ENCODE peak calls at places on chromosomes 12 and 14, in four cellular contexts. K is brain microvascular endothelial cell, G is lower leg skin, L is WTC11. N is an unnamed sample.

GRCh38 chr12:89263153-89263552 is 89.1 kb downstream of the DUSP6 start:
- DNase-seq in K (no peak), G (no peak), L (no peak), N (no peak)

GRCh38 chr12:131021142-131021541 is 67.4 kb downstream of the ADGRD1 start:
- DNase-seq in K (no peak), G (no peak), L (no peak), N (no peak)

GRCh38 chr12:117875652-117876491 is 92.9 kb downstream of the KSR2 start:
- DNase-seq in K (peak; percentile 45), G (no peak), L (peak; percentile 86), N (no peak)

GRCh38 chr12:55472297-55472696 is 2.4 kb upstream of the OR6C70 start:
- DNase-seq in K (no peak), G (no peak), L (no peak), N (no peak)

GRCh38 chr12:89244536-89244935 is 107.8 kb downstream of the DUSP6 start:
- DNase-seq in K (no peak), G (no peak), L (no peak), N (no peak)

GRCh38 chr14:88590173-88590572 is 27.3 kb downstream of the ZC3H14 start:
- DNase-seq in K (peak; percentile 43), G (no peak), L (no peak), N (no peak)

GRCh38 chr12:74391283-74391682 is 146.4 kb upstream of the ATXN7L3B start:
- DNase-seq in K (no peak), G (no peak), L (no peak), N (no peak)

GRCh38 chr14:53384536-53384935 is 231.4 kb upstream of the DDHD1 start:
- DNase-seq in K (no peak), G (no peak), L (no peak), N (no peak)

GRCh38 chr14:55532645-55533309 is 47.2 kb upstream of the KTN1 start:
- DNase-seq in K (no peak), G (no peak), L (no peak), N (no peak)

GRCh38 chr12:2960996-2961616 is 1.9 kb downstream of the TEAD4 start:
- DNase-seq in K (no peak), G (no peak), L (no peak), N (no peak)

GRCh38 chr12:124110372-124110883 is 137.4 kb downstream of the ZNF664 start:
- DNase-seq in K (no peak), G (no peak), L (no peak), N (no peak)

GRCh38 chr12:114921796-114922195 is 237.8 kb upstream of the TBX3 start:
- DNase-seq in K (no peak), G (no peak), L (no peak), N (no peak)

GRCh38 chr12:57622293-57623245 is 10.4 kb downstream of the B4GALNT1 start:
- DNase-seq in K (no peak), G (no peak), L (no peak), N (no peak)

GRCh38 chr12:29962276-29963035 is 178.7 kb upstream of the TMTC1 start:
- DNase-seq in K (no peak), G (no peak), L (no peak), N (no peak)

GRCh38 chr12:112380663-112381420 is 1.4 kb downstream of the HECTD4 start:
- DNase-seq in K (no peak), G (no peak), L (peak; percentile 36), N (peak; percentile 16)

GRCh38 chr12:102659200-102659911 is 179.0 kb upstream of the IGF1 start:
- DNase-seq in K (no peak), G (no peak), L (no peak), N (no peak)

GRCh38 chr12:115194448-115194847 is 510.5 kb upstream of the TBX3 start:
- DNase-seq in K (no peak), G (no peak), L (no peak), N (no peak)

DNA sequence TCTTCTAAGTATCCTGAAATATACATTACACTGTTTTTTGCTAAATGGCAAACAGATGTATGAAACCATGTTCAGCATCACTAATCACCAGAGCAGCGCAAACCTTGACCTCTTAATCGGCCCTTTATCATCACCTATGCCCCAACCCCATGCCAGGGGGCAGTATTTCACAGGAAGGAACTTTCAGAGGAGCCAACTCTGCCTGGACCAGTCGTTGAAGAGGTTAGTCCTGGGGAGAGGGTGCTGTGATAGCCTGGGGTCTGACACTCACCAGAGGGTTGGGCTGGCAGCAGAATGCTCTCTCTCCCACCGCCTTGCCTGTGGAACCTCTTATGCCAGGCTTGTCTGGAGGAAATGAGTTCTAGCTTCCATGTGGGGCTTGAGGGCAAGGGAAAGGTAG is 411.7 kb downstream of the TMEM117 start:
- DNase-seq in K (no peak), G (no peak), L (peak; percentile 54), N (no peak)
- TF ChIP-seq CTCF in K (no peak), G (no peak), L (peak; percentile 47), N (no peak)

GRCh38 chr14:93079321-93079720 is 36.4 kb downstream of the ITPK1 start:
- DNase-seq in K (no peak), G (no peak), L (no peak), N (no peak)
- TF ChIP-seq CTCF in K (peak; percentile 24), G (no peak), L (no peak), N (no peak)

DNA sequence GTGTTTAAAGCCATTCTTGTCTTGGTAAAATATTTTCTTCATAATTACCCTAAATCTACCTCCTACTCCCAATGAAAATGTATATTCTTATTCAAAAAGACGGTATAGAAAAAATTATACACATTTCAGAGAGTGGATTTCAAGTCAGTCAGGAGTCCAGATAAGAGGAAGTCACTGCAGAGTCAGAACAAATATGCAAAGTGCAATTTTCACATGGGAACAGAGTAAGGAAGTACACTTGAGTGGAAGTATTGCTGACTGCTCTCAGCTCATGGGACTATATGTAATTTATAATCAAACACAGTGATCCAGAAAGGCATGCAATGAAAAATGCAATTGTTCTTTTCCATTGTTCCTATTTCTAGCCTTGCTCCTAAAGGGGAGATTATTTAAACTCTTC is 1128.0 kb downstream of the AACS start:
- DNase-seq in K (no peak), G (no peak), L (no peak), N (no peak)
- TF ChIP-seq CTCF in K (no peak), G (no peak), L (no peak), N (no peak)

DNA sequence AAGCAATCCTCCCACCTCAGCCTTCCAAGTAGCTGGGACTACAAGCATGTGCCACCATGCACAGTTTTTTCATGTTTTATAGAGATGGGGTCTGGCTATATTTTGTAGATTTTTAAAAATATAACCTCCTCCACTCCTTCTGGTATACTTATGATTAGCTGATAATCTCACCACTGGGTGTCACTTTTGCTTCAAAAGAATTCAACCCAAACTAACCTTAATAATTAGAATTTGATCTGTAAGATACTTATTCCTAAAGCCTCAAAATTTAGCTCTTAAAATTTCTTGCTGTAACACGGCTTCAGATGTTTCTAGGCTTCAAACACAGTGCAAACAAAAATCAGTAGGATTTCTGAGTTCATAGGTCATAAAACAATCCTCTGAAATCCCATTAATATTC is 130.3 kb downstream of the CEP83 start:
- DNase-seq in K (no peak), G (no peak), L (no peak), N (no peak)
- TF ChIP-seq CTCF in K (no peak), G (no peak), L (no peak), N (no peak)

GRCh38 chr12:48106574-48107251 is 834 bp upstream of the SENP1 start:
- DNase-seq in K (no peak), G (no peak), L (no peak), N (no peak)

GRCh38 chr12:48104531-48104930 is 1.3 kb downstream of the SENP1 start:
- DNase-seq in K (no peak), G (no peak), L (no peak), N (no peak)

GRCh38 chr12:48107252-48107613 is 1.4 kb upstream of the SENP1 start:
- DNase-seq in K (no peak), G (no peak), L (no peak), N (no peak)

GRCh38 chr12:48105321-48105866 is 485 bp downstream of the SENP1 start:
- DNase-seq in K (peak; percentile 7), G (peak; percentile 16), L (no peak), N (no peak)

DNA sequence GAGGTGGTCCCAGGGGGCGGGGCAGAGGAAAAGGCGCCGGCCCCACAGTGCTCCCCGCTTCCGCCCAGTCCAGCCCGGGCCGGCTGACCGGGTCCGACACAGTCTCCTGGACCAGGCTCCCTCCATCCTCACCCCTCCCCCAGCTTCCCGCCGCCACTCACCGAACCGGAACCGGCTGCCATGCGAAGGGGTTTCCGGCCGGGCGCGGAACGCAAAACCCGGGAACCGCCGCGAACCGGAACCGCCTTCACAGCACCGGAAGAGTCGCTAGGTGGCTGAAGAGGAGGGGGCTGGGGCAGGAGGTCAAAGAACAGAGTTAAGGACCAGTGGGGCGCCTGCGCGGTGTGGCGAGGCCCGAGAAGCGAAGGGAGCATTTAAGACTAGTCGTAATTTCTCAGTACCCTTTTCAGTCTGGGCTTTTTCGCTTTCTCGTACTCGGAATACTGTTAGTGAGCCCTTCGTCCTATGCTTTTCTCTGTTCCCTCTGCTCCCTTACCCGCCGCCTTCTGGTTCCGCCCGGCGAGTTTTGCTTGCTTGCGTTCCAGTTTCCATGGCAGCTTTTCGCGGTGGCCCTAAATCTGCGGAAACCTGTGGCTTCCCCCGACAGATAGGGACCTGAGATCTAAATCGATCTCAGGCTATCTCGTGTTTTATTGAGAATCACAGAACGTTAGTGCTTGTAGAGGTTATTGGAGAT is at the start of gene SENP1:
- DNase-seq in K (peak; percentile 78), G (peak; percentile 79), L (peak; percentile 93), N (peak; percentile 87)
- TF ChIP-seq CTCF in K (peak; percentile 26), G (no peak), L (no peak), N (no peak)

DNA sequence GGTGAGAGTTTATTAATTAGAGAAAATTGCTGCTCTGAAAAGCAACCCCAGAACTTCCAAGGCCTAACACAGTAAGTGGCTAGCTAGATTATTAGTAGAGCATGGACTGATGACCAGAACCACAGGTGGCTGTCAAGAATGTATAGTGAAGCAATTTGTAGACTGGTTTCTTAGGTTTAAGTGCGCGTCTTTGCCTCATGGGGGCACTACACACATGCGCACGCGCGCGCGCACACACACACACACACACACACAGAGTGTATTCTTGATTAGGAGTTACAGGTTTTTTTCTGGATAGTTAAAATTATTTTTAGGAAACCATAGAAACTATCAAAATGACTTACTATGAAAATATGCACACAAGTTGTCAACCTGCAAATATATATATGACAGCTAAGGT is 66.5 kb downstream of the BHLHE41 start:
- DNase-seq in K (no peak), G (no peak), L (no peak), N (no peak)
- TF ChIP-seq CTCF in K (peak; percentile 27), G (no peak), L (no peak), N (no peak)

DNA sequence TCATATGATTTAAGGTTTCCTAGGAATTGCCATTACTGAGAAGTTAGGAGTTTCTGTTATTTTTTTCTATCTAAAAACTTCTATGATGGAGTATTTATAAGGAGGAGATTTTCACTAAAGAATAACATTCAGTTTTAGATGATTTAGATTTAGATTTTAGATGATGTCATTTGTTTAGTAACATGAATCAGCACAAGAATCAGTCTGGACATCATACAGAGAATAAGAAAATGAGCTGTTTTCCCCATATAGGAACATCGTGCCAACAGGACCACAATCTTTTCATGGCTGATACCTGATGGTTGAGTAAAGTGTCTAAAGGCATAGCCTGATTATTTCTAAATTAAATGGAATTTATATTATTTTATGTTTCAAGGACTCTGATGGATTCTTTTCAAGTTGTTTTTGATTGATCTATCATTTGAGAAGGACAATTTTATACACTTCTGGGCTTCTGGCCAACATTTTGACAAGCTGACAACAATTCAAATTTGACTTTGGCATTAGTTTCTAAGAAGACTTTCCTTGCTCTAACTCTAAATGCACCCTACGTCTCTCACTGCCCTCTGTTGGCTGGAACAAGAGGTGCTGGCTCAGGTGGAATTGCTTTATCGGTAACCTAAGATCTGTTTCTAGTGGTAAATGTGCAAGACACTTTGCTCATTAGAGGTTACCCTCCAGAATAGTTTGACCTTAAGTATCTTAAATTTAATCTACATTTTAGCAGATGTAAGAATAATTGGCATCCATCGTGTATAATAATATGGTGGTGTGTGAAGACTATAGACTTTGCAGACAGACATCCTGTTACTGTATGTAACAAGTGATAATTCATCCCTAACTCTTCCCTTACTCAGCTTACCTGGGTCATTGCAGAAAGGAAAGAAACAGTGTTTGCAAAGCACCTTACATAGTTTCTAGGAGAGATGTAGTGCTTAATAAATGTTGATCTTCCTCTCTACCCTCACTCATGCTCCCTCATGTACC is 42.8 kb upstream of the CPSF6 start:
- DNase-seq in K (no peak), G (no peak), L (peak; percentile 18), N (no peak)
- TF ChIP-seq CTCF in K (peak; percentile 43), G (no peak), L (no peak), N (no peak)

N was measured in activated B cell treated with CpG ODN at 0.5 μM for 24 hours.